ENCODE peak calls at places on chromosomes 7 and 10, in six cellular contexts. D, F, Q, N, C and M are unnamed samples. For H3K4me1, the result is how much of the 10 kb centered on the place peaks cover.

GRCh38 chr10:49140306-49141175 is 6.7 kb upstream of the FAM170B start:
- DNase-seq in D (no peak), F (no peak), Q (no peak), N (no peak), C (no peak), M (no peak)

GRCh38 chr10:15813415-15813814 is 46.9 kb downstream of the MINDY3 start:
- DNase-seq in D (no peak), F (no peak), Q (no peak), N (peak), C (no peak), M (no peak)

GRCh38 chr10:60916025-60916424 is 28.0 kb downstream of the RHOBTB1 start:
- DNase-seq in D (no peak), F (no peak), Q (no peak), N (no peak), C (no peak), M (no peak)

GRCh38 chr10:47022311-47023131 is 111.3 kb downstream of the PTPN20 start:
- DNase-seq in D (peak), F (no peak), Q (no peak), N (no peak), C (no peak), M (no peak)

GRCh38 chr10:86258488-86258887 is 108.1 kb downstream of the GRID1 start:
- DNase-seq in D (no peak), F (peak), Q (no peak), N (no peak), C (no peak), M (no peak)

GRCh38 chr10:37263304-37263703 is 137.9 kb downstream of the ANKRD30A start:
- DNase-seq in D (no peak), F (no peak), Q (no peak), N (no peak), C (no peak), M (no peak)

GRCh38 chr10:112344261-112344660 is 29.7 kb upstream of the ACSL5 start:
- DNase-seq in D (no peak), F (no peak), Q (no peak), N (no peak), C (no peak), M (no peak)

GRCh38 chr10:37489658-37490003 is 364.2 kb downstream of the ANKRD30A start:
- DNase-seq in D (no peak), F (no peak), Q (no peak), N (no peak), C (no peak), M (no peak)

GRCh38 chr7:158805937-158806336 is 23.4 kb downstream of the ESYT2 start:
- DNase-seq in D (no peak), F (no peak), Q (no peak), N (no peak), C (no peak), M (no peak)

GRCh38 chr10:69276503-69276902 is 1.8 kb upstream of the HK1 start:
- DNase-seq in D (no peak), F (no peak), Q (no peak), N (no peak), C (no peak), M (no peak)

GRCh38 chr10:127449491-127449890 is 99.6 kb upstream of the NPS start:
- DNase-seq in D (no peak), F (no peak), Q (no peak), N (no peak), C (no peak), M (no peak)

GRCh38 chr7:44152971-44153947 is 12.1 kb upstream of the MYL7 start:
- DNase-seq in D (no peak), F (no peak), Q (no peak), N (no peak), C (no peak), M (no peak)

GRCh38 chr7:158865462-158865922 is 9.1 kb downstream of the DYNC2I1 start:
- DNase-seq in D (no peak), F (no peak), Q (no peak), N (peak), C (no peak), M (no peak)

GRCh38 chr10:105807930-105808587 is 1167.0 kb downstream of the SORCS3 start:
- DNase-seq in D (no peak), F (no peak), Q (no peak), N (no peak), C (no peak), M (no peak)

GRCh38 chr10:21413268-21413667 is 112.2 kb downstream of the SKIDA1 start:
- DNase-seq in D (no peak), F (no peak), Q (no peak), N (no peak), C (no peak), M (no peak)

GRCh38 chr7:50303894-50304157 is 690 bp upstream of the IKZF1 start:
- DNase-seq in D (no peak), F (peak), Q (no peak), N (no peak), C (no peak), M (no peak)

GRCh38 chr10:91051834-91052233 is 130.9 kb upstream of the ANKRD1 start:
- DNase-seq in D (no peak), F (no peak), Q (peak), N (no peak), C (peak), M (no peak)

GRCh38 chr7:64999165-65000004 is 7.1 kb downstream of the ERV3-1 start:
- DNase-seq in D (no peak), F (no peak), Q (no peak), N (peak), C (no peak), M (no peak)

GRCh38 chr10:125985557-125986246 is 89.3 kb downstream of the FANK1 start:
- DNase-seq in D (no peak), F (no peak), Q (no peak), N (no peak), C (no peak), M (no peak)

GRCh38 chr7:44634187-44634838 is 27.9 kb downstream of the OGDH start:
- DNase-seq in D (no peak), F (no peak), Q (no peak), N (no peak), C (no peak), M (no peak)

GRCh38 chr10:48232717-48233447 is 41.6 kb downstream of the FRMPD2 start:
- DNase-seq in D (no peak), F (no peak), Q (no peak), N (no peak), C (no peak), M (no peak)

GRCh38 chr10:3213758-3214545 is 41.4 kb upstream of the PITRM1 start:
- DNase-seq in D (no peak), F (no peak), Q (no peak), N (no peak), C (no peak), M (no peak)

GRCh38 chr10:79488870-79489269 is 23.5 kb upstream of the EIF5AL1 start:
- DNase-seq in D (no peak), F (no peak), Q (no peak), N (peak), C (no peak), M (no peak)

GRCh38 chr10:11865561-11865960 is 42.4 kb downstream of the PROSER2 start:
- DNase-seq in D (no peak), F (no peak), Q (no peak), N (no peak), C (no peak), M (no peak)

GRCh38 chr7:115546790-115547189 is 483.8 kb downstream of the TFEC start:
- DNase-seq in D (no peak), F (no peak), Q (no peak), N (no peak), C (no peak), M (no peak)

GRCh38 chr7:55438765-55439525 is 73.8 kb downstream of the LANCL2 start:
- DNase-seq in D (no peak), F (peak), Q (no peak), N (no peak), C (peak), M (no peak)

GRCh38 chr10:86594535-86594934 is 59.8 kb upstream of the OPN4 start:
- DNase-seq in D (peak), F (no peak), Q (no peak), N (peak), C (no peak), M (no peak)

GRCh38 chr10:94016727-94017714 is 23.3 kb downstream of the PLCE1 start:
- DNase-seq in D (no peak), F (no peak), Q (peak), N (no peak), C (no peak), M (no peak)

GRCh38 chr7:55133630-55134392 is 115.0 kb downstream of the EGFR start:
- DNase-seq in D (peak), F (peak), Q (peak), N (peak), C (peak), M (no peak)

GRCh38 chr10:79316671-79317431 is 30.4 kb upstream of the PPIF start:
- DNase-seq in D (no peak), F (peak), Q (no peak), N (peak), C (no peak), M (no peak)

GRCh38 chr7:30908681-30909080 is 3.0 kb upstream of the AQP1 start:
- DNase-seq in D (no peak), F (no peak), Q (no peak), N (no peak), C (no peak), M (no peak)
- H3K4me1 ChIP-seq in D (under half), F (half or more), Q (under half), N (under half), C (half or more), M (under half)

DNA sequence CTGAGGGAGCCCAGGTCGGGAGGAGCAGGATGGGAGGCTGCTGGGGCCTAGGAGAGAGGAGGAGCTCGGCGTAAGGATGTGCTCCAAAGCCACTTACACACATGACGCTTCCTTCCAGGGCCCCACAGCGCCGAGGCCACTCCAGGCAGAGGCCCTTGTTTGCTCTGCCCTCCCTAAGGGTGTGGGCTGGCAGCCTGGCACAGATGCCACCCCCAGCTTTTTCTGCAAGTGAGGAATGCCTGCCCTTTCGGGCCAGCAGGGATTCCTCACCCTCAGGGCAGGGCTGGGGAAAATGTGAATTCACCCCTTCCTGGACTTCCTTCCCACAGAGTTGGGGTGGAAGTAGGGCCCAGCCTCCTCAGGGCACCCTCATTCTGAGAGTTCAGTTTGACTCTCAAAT is 5.6 kb upstream of the AQP1 start:
- DNase-seq in D (no peak), F (no peak), Q (peak), N (no peak), C (no peak), M (no peak)
- H3K4me1 ChIP-seq in D (under half), F (under half), Q (under half), N (under half), C (half or more), M (under half)

GRCh38 chr7:1567082-1567771 is 2.6 kb downstream of the PSMG3 start:
- DNase-seq in D (peak), F (no peak), Q (no peak), N (peak), C (no peak), M (no peak)
- H3K4me1 ChIP-seq in D (under half), F (under half), Q (under half), N (under half), C (under half), M (under half)

GRCh38 chr7:137934941-137935848 is 66.7 kb downstream of the CREB3L2 start:
- DNase-seq in D (no peak), F (no peak), Q (no peak), N (no peak), C (no peak), M (peak)

GRCh38 chr7:137936509-137937201 is 65.2 kb downstream of the CREB3L2 start:
- DNase-seq in D (no peak), F (no peak), Q (no peak), N (peak), C (no peak), M (no peak)

GRCh38 chr7:137934176-137934826 is 67.6 kb downstream of the CREB3L2 start:
- DNase-seq in D (no peak), F (no peak), Q (no peak), N (no peak), C (no peak), M (no peak)

GRCh38 chr7:137935849-137936508 is 65.9 kb downstream of the CREB3L2 start:
- DNase-seq in D (no peak), F (no peak), Q (no peak), N (no peak), C (no peak), M (no peak)

DNA sequence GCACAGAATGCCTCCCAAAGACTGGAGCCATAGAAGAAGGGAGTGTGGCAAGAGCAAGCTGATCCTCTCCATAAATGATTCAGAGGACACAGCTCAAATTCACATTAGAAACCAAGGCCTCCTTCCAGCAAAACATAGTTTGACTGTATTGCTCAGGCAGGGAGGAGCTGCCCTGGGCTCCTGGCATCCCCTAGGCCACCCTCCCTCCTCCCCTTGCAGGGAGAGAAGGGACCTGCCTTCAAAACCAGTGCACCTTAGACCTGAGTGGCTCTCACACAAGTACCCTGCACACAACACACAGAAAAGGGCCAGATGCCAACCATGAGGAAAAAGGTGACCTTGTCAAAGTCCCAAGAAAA is 64.7 kb downstream of the CREB3L2 start:
- DNase-seq in D (no peak), F (no peak), Q (no peak), N (peak), C (no peak), M (no peak)
- H3K4me1 ChIP-seq in D (under half), F (under half), Q (under half), N (under half), C (half or more), M (under half)

DNA sequence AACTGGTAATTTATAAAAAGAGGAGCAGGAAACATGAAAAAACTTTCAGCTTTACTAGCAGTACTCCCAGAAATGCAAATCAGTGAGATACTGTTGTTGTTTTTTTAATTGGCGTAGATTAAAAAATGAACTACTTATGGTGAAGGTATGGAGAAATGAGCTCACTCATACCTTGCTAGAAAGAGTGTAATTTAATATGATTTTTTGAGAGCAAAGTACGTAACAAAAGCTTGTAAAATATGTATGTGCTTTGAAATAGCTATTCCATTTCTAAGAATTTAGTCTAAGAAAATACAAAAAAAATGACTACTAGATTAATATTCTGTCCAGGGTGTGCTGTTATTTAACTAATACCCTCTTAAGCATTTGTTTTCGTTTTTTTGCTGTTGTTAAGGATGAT is 5.5 kb downstream of the CUL1 start:
- DNase-seq in D (no peak), F (no peak), Q (no peak), N (no peak), C (no peak), M (no peak)
- H3K4me1 ChIP-seq in D (under half), F (under half), Q (under half), N (under half), C (half or more), M (half or more)

DNA sequence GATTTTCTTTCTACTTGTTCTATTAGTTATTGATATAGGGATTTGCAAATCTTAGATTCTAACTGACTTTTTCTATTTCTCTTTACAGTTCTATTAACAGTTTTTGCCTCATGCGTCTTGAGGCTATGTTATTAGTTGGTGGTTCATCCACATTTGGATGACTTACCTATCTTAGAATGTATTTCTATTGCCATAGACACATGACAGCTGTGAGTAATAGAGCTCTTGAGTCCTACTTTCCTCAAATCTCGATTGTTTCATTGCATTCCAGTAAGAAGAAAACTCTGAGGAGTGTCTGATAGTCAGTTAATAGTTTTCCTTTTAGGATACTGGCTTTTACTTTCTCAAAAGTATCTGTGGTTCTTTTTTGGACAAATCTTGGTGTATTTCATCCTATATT is 241.4 kb upstream of the ZNF32 start:
- DNase-seq in D (no peak), F (no peak), Q (no peak), N (peak), C (no peak), M (no peak)
- H3K4me1 ChIP-seq in D (half or more), F (under half), Q (under half), N (under half), C (under half), M (under half)

DNA sequence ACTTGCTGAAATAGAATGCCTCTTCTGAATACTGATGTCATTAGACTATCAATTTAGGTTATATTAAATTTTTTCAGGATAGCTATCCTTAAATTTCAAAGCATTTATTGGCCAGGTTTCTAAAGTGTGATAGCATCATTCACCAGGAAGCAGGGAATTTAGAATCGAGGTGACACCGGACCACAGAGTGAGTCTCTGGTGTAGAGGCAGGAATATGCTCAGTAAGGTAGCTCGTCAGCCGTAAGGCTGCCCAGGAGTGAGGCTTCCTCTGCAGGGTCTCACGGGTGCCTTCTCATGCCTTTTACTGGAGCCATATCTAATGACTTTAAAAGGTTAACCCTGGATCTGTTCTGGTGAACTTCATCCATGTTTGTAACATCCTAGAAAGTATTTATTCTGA is 170.8 kb upstream of the KLF14 start:
- DNase-seq in D (no peak), F (no peak), Q (no peak), N (peak), C (no peak), M (no peak)
- H3K4me1 ChIP-seq in D (half or more), F (under half), Q (under half), N (under half), C (half or more), M (under half)

GRCh38 chr7:23710000-23710399 is at the start of gene STK31:
- DNase-seq in D (no peak), F (no peak), Q (no peak), N (no peak), C (no peak), M (no peak)
- H3K4me1 ChIP-seq in D (under half), F (under half), Q (under half), N (under half), C (under half), M (under half)